ENCODE peak calls at places on chromosomes 12 and 14, in nine cellular contexts. W is pancreas; Z is CD8-positive, alpha-beta memory T cell; U is cardiac muscle cell; A is adipocyte; N is stomach; E is IMR-90; L is BE2C; D is uterus. I is an unnamed sample.

GRCh38 chr12:82329508-82329907 is 28.7 kb downstream of the CCDC59 start:
- DNase-seq in W (no peak), Z (no peak), U (no peak), A (peak; percentile 17), N (no peak), E (no peak), L (no peak), D (no peak), I (no peak)

GRCh38 chr14:72961579-72962335 is 35.5 kb downstream of the DCAF4 start:
- DNase-seq in W (no peak), Z (no peak), U (no peak), A (peak; percentile 15), N (no peak), E (peak; percentile 16), L (no peak), D (no peak), I (no peak)

GRCh38 chr12:53736602-53737493 is 9.6 kb upstream of the CALCOCO1 start:
- DNase-seq in W (no peak), Z (no peak), U (no peak), A (no peak), N (no peak), E (no peak), L (no peak), D (no peak), I (no peak)

GRCh38 chr14:70789361-70789760 is 20.0 kb downstream of the MAP3K9 start:
- DNase-seq in W (no peak), Z (no peak), U (peak; percentile 1), A (peak; percentile 57), N (no peak), E (peak; percentile 70), L (no peak), D (no peak), I (peak; percentile 68)

GRCh38 chr12:46788247-46788887 is 37.4 kb downstream of the SLC38A4 start:
- DNase-seq in W (no peak), Z (no peak), U (no peak), A (peak; percentile 50), N (no peak), E (peak; percentile 37), L (no peak), D (no peak), I (no peak)

GRCh38 chr12:39824505-39825198 is 205.0 kb upstream of the ABCD2 start:
- DNase-seq in W (no peak), Z (no peak), U (no peak), A (peak; percentile 46), N (no peak), E (peak; percentile 4), L (no peak), D (no peak), I (no peak)

GRCh38 chr12:102474438-102475064 is 5.8 kb downstream of the IGF1 start:
- DNase-seq in W (no peak), Z (no peak), U (no peak), A (no peak), N (no peak), E (peak; percentile 62), L (no peak), D (no peak), I (no peak)

GRCh38 chr12:39503445-39503844 is 60.5 kb upstream of the KIF21A start:
- DNase-seq in W (no peak), Z (no peak), U (no peak), A (peak; percentile 28), N (no peak), E (no peak), L (no peak), D (no peak), I (no peak)

GRCh38 chr14:99537399-99537798 is 56.2 kb downstream of the CCNK start:
- DNase-seq in W (no peak), Z (no peak), U (no peak), A (peak; percentile 89), N (no peak), E (peak; percentile 83), L (no peak), D (peak; percentile 77), I (no peak)

GRCh38 chr12:65959452-65959851 is 135.2 kb downstream of the HMGA2 start:
- DNase-seq in W (no peak), Z (no peak), U (no peak), A (no peak), N (no peak), E (no peak), L (no peak), D (no peak), I (no peak)

GRCh38 chr12:65961731-65962130 is 137.4 kb downstream of the HMGA2 start:
- DNase-seq in W (no peak), Z (no peak), U (no peak), A (no peak), N (no peak), E (no peak), L (no peak), D (no peak), I (no peak)

GRCh38 chr12:65965358-65965757 is 141.1 kb downstream of the HMGA2 start:
- DNase-seq in W (no peak), Z (no peak), U (no peak), A (peak; percentile 78), N (no peak), E (peak; percentile 93), L (no peak), D (no peak), I (no peak)

GRCh38 chr12:65960820-65961691 is 136.8 kb downstream of the HMGA2 start:
- DNase-seq in W (no peak), Z (no peak), U (no peak), A (no peak), N (no peak), E (peak; percentile 53), L (no peak), D (no peak), I (no peak)

DNA sequence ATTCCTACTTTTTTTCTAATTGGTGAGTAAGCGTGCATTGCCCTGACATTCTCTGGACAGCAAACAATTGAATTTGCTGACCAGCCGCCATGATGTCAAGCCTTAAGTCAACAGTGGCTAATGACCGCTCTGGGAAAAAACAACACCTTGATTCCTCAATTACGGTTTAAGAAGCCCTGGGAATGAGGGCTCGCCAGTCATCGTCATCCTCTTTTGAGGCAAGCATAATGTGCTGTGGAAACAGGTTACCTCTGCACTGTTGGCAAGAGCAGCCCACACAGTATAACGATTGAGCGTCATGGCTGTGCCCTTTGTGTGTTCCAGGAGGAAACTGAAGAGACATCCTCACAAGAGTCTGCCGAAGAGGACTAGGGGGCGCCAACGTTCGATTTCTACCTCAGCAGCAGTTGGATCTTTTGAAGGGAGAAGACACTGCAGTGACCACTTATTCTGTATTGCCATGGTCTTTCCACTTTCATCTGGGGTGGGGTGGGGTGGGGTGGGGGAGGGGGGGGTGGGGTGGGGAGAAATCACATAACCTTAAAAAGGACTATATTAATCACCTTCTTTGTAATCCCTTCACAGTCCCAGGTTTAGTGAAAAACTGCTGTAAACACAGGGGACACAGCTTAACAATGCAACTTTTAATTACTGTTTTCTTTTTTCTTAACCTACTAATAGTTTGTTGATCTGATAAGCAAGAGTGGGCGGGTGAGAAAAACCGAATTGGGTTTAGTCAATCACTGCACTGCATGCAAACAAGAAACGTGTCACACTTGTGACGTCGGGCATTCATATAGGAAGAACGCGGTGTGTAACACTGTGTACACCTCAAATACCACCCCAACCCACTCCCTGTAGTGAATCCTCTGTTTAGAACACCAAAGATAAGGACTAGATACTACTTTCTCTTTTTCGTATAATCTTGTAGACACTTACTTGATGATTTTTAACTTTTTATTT is 138.9 kb downstream of the HMGA2 start:
- DNase-seq in W (no peak), Z (no peak), U (peak; percentile 13), A (no peak), N (no peak), E (no peak), L (peak; percentile 17), D (no peak), I (no peak)
- H3K4me1 ChIP-seq in W (peaks cover 7% of the 10 kb centered on the region), Z (no peaks in the 10 kb centered on the region), U (peaks cover 9% of the 10 kb centered on the region), A (peaks cover 7% of the 10 kb centered on the region), N (no peaks in the 10 kb centered on the region), E (peaks cover 12% of the 10 kb centered on the region), L (no peaks in the 10 kb centered on the region), D (no peaks in the 10 kb centered on the region), I (no peaks in the 10 kb centered on the region)

GRCh38 chr12:1739368-1739767 is 48.5 kb downstream of the ADIPOR2 start:
- DNase-seq in W (no peak), Z (no peak), U (no peak), A (no peak), N (no peak), E (no peak), L (no peak), D (no peak), I (no peak)
- H3K4me1 ChIP-seq in W (peaks cover 25% of the 10 kb centered on the region), Z (peaks cover 17% of the 10 kb centered on the region), U (peaks cover 27% of the 10 kb centered on the region), A (peaks cover 35% of the 10 kb centered on the region), N (peaks cover 27% of the 10 kb centered on the region), E (no peaks in the 10 kb centered on the region), L (peaks cover 8% of the 10 kb centered on the region), D (no peaks in the 10 kb centered on the region), I (no peaks in the 10 kb centered on the region)

GRCh38 chr14:102969060-102969791 is 46.8 kb downstream of the AMN start:
- DNase-seq in W (no peak), Z (no peak), U (no peak), A (no peak), N (no peak), E (no peak), L (no peak), D (no peak), I (no peak)

GRCh38 chr14:102973706-102974280 is 51.3 kb downstream of the AMN start:
- DNase-seq in W (no peak), Z (no peak), U (no peak), A (no peak), N (no peak), E (no peak), L (no peak), D (no peak), I (no peak)

GRCh38 chr14:102971836-102972606 is 49.6 kb downstream of the AMN start:
- DNase-seq in W (no peak), Z (no peak), U (no peak), A (no peak), N (no peak), E (no peak), L (no peak), D (no peak), I (no peak)

GRCh38 chr14:102969901-102970300 is 47.4 kb downstream of the AMN start:
- DNase-seq in W (no peak), Z (no peak), U (no peak), A (no peak), N (no peak), E (no peak), L (no peak), D (no peak), I (no peak)

DNA sequence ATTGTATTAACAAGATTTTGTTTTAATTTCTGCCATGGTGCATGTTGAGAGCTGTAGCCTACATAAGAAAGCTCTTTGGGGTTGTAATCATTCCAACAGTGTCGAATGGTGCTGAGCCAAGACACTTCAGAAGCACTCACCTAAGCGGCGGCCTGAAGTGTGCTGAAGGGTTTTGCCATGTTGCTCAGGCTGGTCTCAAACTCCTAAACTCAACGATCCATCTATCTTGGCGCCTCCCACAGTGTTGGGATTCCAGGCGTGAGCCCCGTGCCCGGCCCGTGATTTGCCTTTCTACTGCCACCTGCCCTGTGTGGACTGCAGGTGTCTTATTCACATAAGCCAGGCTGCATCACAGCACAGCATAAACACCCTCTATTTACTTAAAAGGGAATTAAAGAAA is 48.9 kb downstream of the AMN start:
- DNase-seq in W (no peak), Z (no peak), U (peak; percentile 40), A (no peak), N (no peak), E (no peak), L (no peak), D (no peak), I (peak; percentile 42)
- H3K4me1 ChIP-seq in W (no peaks in the 10 kb centered on the region), Z (no peaks in the 10 kb centered on the region), U (no peaks in the 10 kb centered on the region), A (no peaks in the 10 kb centered on the region), N (no peaks in the 10 kb centered on the region), E (no peaks in the 10 kb centered on the region), L (no peaks in the 10 kb centered on the region), D (no peaks in the 10 kb centered on the region), I (no peaks in the 10 kb centered on the region)

GRCh38 chr14:94081386-94081820 is 293 bp downstream of the IFI27L1 start:
- DNase-seq in W (no peak), Z (no peak), U (no peak), A (peak; percentile 38), N (no peak), E (no peak), L (no peak), D (no peak), I (no peak)
- H3K4me1 ChIP-seq in W (peaks cover 25% of the 10 kb centered on the region), Z (peaks cover 33% of the 10 kb centered on the region), U (peaks cover 49% of the 10 kb centered on the region), A (peaks cover 39% of the 10 kb centered on the region), N (peaks cover 38% of the 10 kb centered on the region), E (peaks cover 6% of the 10 kb centered on the region), L (peaks cover 6% of the 10 kb centered on the region), D (no peaks in the 10 kb centered on the region), I (peaks cover 21% of the 10 kb centered on the region)

I was measured in lung.